ENCODE peak calls at places on chromosomes 11 and 22, in four cellular contexts. P is SJSA1, V is IMR-90, B is cardiac muscle cell. M is an unnamed sample.

GRCh38 chr11:94791216-94791889 is 23.2 kb downstream of the AMOTL1 start:
- DNase-seq in P (peak; percentile 30), V (no peak), B (peak; percentile 50), M (no peak)

GRCh38 chr11:36383200-36383599 is 87.1 kb downstream of the PRR5L start:
- DNase-seq in P (no peak), V (no peak), B (no peak), M (no peak)

GRCh38 chr11:72085836-72086475 is 5.3 kb downstream of the LRRC51 start:
- DNase-seq in P (no peak), V (no peak), B (no peak), M (no peak)

GRCh38 chr22:39219071-39220050 is 25.4 kb downstream of the PDGFB start:
- DNase-seq in P (no peak), V (no peak), B (no peak), M (no peak)

GRCh38 chr11:126357969-126358762 is 2.7 kb downstream of the ST3GAL4 start:
- DNase-seq in P (no peak), V (no peak), B (no peak), M (peak; percentile 73)

GRCh38 chr22:40714514-40714966 is 35.3 kb downstream of the MCHR1 start:
- DNase-seq in P (no peak), V (peak; percentile 68), B (peak; percentile 25), M (peak; percentile 63)

GRCh38 chr11:65900899-65901180 is 652 bp upstream of the FOSL1 start:
- DNase-seq in P (no peak), V (no peak), B (no peak), M (no peak)

GRCh38 chr11:15654397-15654915 is 539.7 kb downstream of the INSC start:
- DNase-seq in P (no peak), V (no peak), B (no peak), M (no peak)

GRCh38 chr22:28992565-28993326 is 68.9 kb downstream of the C22orf31 start:
- DNase-seq in P (no peak), V (no peak), B (no peak), M (no peak)

GRCh38 chr11:75734491-75735180 is 17.0 kb downstream of the MOGAT2 start:
- DNase-seq in P (no peak), V (no peak), B (no peak), M (no peak)

GRCh38 chr11:134425816-134426536 is 13.9 kb upstream of the B3GAT1 start:
- DNase-seq in P (no peak), V (no peak), B (no peak), M (no peak)

GRCh38 chr11:117874253-117874909 is 2.1 kb downstream of the FXYD6 start:
- DNase-seq in P (no peak), V (no peak), B (no peak), M (no peak)
- H3K27ac ChIP-seq in P (no peak overlapping the region), V (no peak overlapping the region), B (no peak overlapping the region), M (peak overlapping the region; percentile 69)

GRCh38 chr11:2691991-2692841 is 7.6 kb downstream of the KCNQ1OT1 start:
- DNase-seq in P (no peak), V (no peak), B (no peak), M (peak; percentile 14)
- H3K4me3 ChIP-seq in P (no peak overlapping the region), V (no peak overlapping the region), B (no peak overlapping the region), M (no peak overlapping the region)

GRCh38 chr22:35663371-35663770 is 15.1 kb downstream of the APOL6 start:
- DNase-seq in P (no peak), V (no peak), B (peak; percentile 34), M (no peak)
- H3K27ac ChIP-seq in P (no peak overlapping the region), V (no peak overlapping the region), B (no peak overlapping the region), M (peak overlapping the region; percentile 18)

GRCh38 chr11:107928767-107929507 is 689 bp downstream of the RAB39A start:
- DNase-seq in P (no peak), V (no peak), B (no peak), M (no peak)
- H3K4me3 ChIP-seq in P (peak overlapping the region; percentile 15), V (no peak overlapping the region), B (peak overlapping the region; percentile 61), M (peak overlapping the region; percentile 12)

GRCh38 chr11:57903441-57904123 is 120.1 kb upstream of the OR9Q1 start:
- DNase-seq in P (peak; percentile 15), V (peak; percentile 10), B (no peak), M (no peak)
- H3K27ac ChIP-seq in P (no peak overlapping the region), V (no peak overlapping the region), B (no peak overlapping the region), M (no peak overlapping the region)